ENCODE peak calls at places on chromosomes 11 and 22, in seven cellular contexts. B is sigmoid colon; C is activated naive CD8-positive, alpha-beta T cell treated with anti-CD3 and anti-CD28 coated beads, Interleukin-2, amount 50 U/mL, for 24 hours; N is ureter; J is NCI-H1436; D is NCI-H1105 treated with DMSO at 0.1 percent for 48 hours; A is T-helper 1 cell. L is an unnamed sample.

GRCh38 chr11:10490398-10491232 is 35.6 kb downstream of the AMPD3 start:
- DNase-seq in D (no peak), C (no peak), B (peak; percentile 91), A (no peak), J (no peak), N (peak; percentile 79), L (no peak)

GRCh38 chr11:70552441-70553150 is 154.3 kb downstream of the CTTN start:
- DNase-seq in J (no peak), C (no peak), N (no peak), D (no peak), A (no peak), B (no peak), L (no peak)

GRCh38 chr11:65576232-65576866 is 496 bp downstream of the EHBP1L1 start:
- DNase-seq in B (peak; percentile 84), D (no peak), J (no peak), N (no peak), A (no peak), C (peak; percentile 50), L (no peak)

GRCh38 chr11:2655834-2656622 is 43.8 kb downstream of the KCNQ1OT1 start:
- DNase-seq in D (peak; percentile 23), J (no peak), A (no peak), B (no peak), C (no peak), N (no peak), L (no peak)

GRCh38 chr22:37187891-37188761 is at the start of gene C1QTNF6:
- DNase-seq in N (no peak), C (no peak), J (no peak), B (peak; percentile 68), A (no peak), D (no peak), L (no peak)

GRCh38 chr11:33396361-33396760 is 139.2 kb downstream of the HIPK3 start:
- DNase-seq in B (no peak), C (no peak), N (no peak), J (no peak), D (no peak), A (no peak), L (no peak)

GRCh38 chr11:64223001-64223651 is 2.9 kb downstream of the TRPT1 start:
- DNase-seq in B (peak; percentile 63), A (no peak), N (no peak), D (no peak), J (no peak), C (no peak), L (no peak)

GRCh38 chr11:131808466-131808865 is 438.1 kb downstream of the NTM start:
- DNase-seq in B (no peak), J (no peak), C (no peak), N (no peak), D (no peak), A (no peak), L (no peak)

GRCh38 chr11:17528181-17528691 is 16.0 kb downstream of the USH1C start:
- DNase-seq in D (no peak), C (peak; percentile 61), B (no peak), J (peak; percentile 16), N (no peak), A (no peak), L (peak; percentile 20)

GRCh38 chr22:38454361-38455062 is 487 bp downstream of the KCNJ4 start:
- DNase-seq in C (no peak), N (no peak), J (no peak), D (no peak), A (no peak), B (no peak), L (no peak)

GRCh38 chr11:83477772-83478171 is 191.6 kb upstream of the CCDC90B start:
- DNase-seq in A (no peak), J (no peak), N (no peak), D (no peak), C (no peak), B (no peak), L (no peak)

GRCh38 chr11:116651098-116651756 is 121.6 kb downstream of the BUD13 start:
- DNase-seq in J (no peak), A (no peak), B (no peak), N (no peak), D (no peak), C (no peak), L (no peak)

GRCh38 chr11:100676901-100677300 is 10.2 kb upstream of the ARHGAP42 start:
- DNase-seq in A (no peak), B (no peak), J (no peak), D (no peak), C (no peak), N (no peak), L (no peak)

GRCh38 chr11:78782725-78783124 is 208.1 kb upstream of the NARS2 start:
- DNase-seq in N (no peak), J (no peak), C (no peak), A (no peak), D (no peak), B (no peak), L (no peak)

GRCh38 chr11:2797181-2797711 is 88.3 kb downstream of the CDKN1C start:
- DNase-seq in N (peak; percentile 42), D (no peak), J (no peak), B (peak; percentile 45), A (peak; percentile 4), C (no peak), L (no peak)

GRCh38 chr11:65571420-65571819 is 918 bp upstream of the FAM89B start:
- DNase-seq in J (no peak), C (no peak), B (peak; percentile 66), N (no peak), D (no peak), A (no peak), L (no peak)

GRCh38 chr11:78801161-78801884 is 226.7 kb upstream of the NARS2 start:
- DNase-seq in C (no peak), N (peak; percentile 74), J (no peak), D (no peak), B (peak; percentile 86), A (no peak), L (no peak)

GRCh38 chr11:73206751-73207280 is 11.3 kb upstream of the P2RY2 start:
- DNase-seq in N (no peak), B (no peak), D (no peak), A (no peak), J (no peak), C (no peak), L (no peak)

GRCh38 chr11:10309163-10310093 is 4.6 kb downstream of the ADM start:
- DNase-seq in N (peak; percentile 80), B (peak; percentile 89), C (no peak), J (no peak), D (peak; percentile 40), A (no peak), L (no peak)

GRCh38 chr11:128610765-128611617 is 23.6 kb upstream of the ETS1 start:
- DNase-seq in N (no peak), A (no peak), D (no peak), C (peak; percentile 63), J (no peak), B (no peak), L (no peak)

GRCh38 chr11:8709002-8709672 is 26.5 kb downstream of the RPL27A start:
- DNase-seq in D (no peak), A (no peak), B (peak; percentile 98), N (peak; percentile 93), J (no peak), C (no peak), L (no peak)

GRCh38 chr11:13486926-13487660 is 8.7 kb downstream of the PTH start:
- DNase-seq in C (peak; percentile 55), J (no peak), A (peak; percentile 22), D (no peak), N (peak; percentile 68), B (no peak), L (no peak)

GRCh38 chr11:13033760-13034533 is 24.8 kb downstream of the RASSF10 start:
- DNase-seq in J (peak; percentile 28), C (no peak), D (no peak), A (no peak), B (no peak), N (no peak), L (peak; percentile 42)

GRCh38 chr11:72814831-72815618 is 814 bp downstream of the ATG16L2 start:
- DNase-seq in D (peak; percentile 52), A (no peak), J (peak; percentile 34), N (no peak), B (no peak), C (peak; percentile 62), L (peak; percentile 38)